ENCODE peak calls at places on chromosomes 16 and 17, in seven cellular contexts. Q, J, M, Z, V, G and Y are unnamed samples. For H3K4me1, the result is how much of the 10 kb centered on the place peaks cover.

GRCh38 chr17:7579001-7579838 is at the start of gene CD68:
- DNase-seq in Q (peak), J (peak), M (peak), Z (peak), V (peak), G (peak), Y (peak)

GRCh38 chr16:7513429-7513828 is 180.8 kb downstream of the RBFOX1 start:
- DNase-seq in Q (no peak), J (peak), M (no peak), Z (no peak), V (no peak), G (no peak), Y (no peak)

GRCh38 chr17:71759422-71760060 is 361.3 kb upstream of the SOX9 start:
- DNase-seq in Q (no peak), J (no peak), M (no peak), Z (no peak), V (no peak), G (no peak), Y (no peak)

GRCh38 chr17:46984892-46985291 is 5.8 kb upstream of the RPRML start:
- DNase-seq in Q (no peak), J (no peak), M (peak), Z (no peak), V (peak), G (peak), Y (no peak)

GRCh38 chr17:45722161-45722560 is 62.0 kb upstream of the CRHR1 start:
- DNase-seq in Q (peak), J (peak), M (no peak), Z (no peak), V (no peak), G (no peak), Y (no peak)

GRCh38 chr17:45291170-45291805 is 25.5 kb downstream of the MAP3K14 start:
- DNase-seq in Q (no peak), J (no peak), M (no peak), Z (no peak), V (no peak), G (no peak), Y (no peak)

GRCh38 chr17:64320613-64321553 is 57.8 kb upstream of the TEX2 start:
- DNase-seq in Q (peak), J (peak), M (peak), Z (no peak), V (peak), G (no peak), Y (peak)

GRCh38 chr17:43085489-43085888 is 39.7 kb downstream of the BRCA1 start:
- DNase-seq in Q (peak), J (peak), M (peak), Z (no peak), V (no peak), G (no peak), Y (no peak)

GRCh38 chr16:58284488-58284887 is 10.3 kb downstream of the PRSS54 start:
- DNase-seq in Q (no peak), J (no peak), M (no peak), Z (no peak), V (no peak), G (no peak), Y (no peak)

GRCh38 chr17:28727727-28728363 is 743 bp upstream of the NEK8 start:
- DNase-seq in Q (peak), J (peak), M (peak), Z (peak), V (peak), G (no peak), Y (peak)

GRCh38 chr16:60945225-60945624 is 1091.0 kb downstream of the CDH8 start:
- DNase-seq in Q (no peak), J (peak), M (no peak), Z (no peak), V (no peak), G (no peak), Y (no peak)

GRCh38 chr17:67504182-67504581 is 127.1 kb downstream of the PITPNC1 start:
- DNase-seq in Q (no peak), J (no peak), M (no peak), Z (no peak), V (no peak), G (no peak), Y (no peak)

GRCh38 chr16:67538666-67539101 is 10.1 kb downstream of the RIPOR1 start:
- DNase-seq in Q (peak), J (no peak), M (peak), Z (no peak), V (no peak), G (no peak), Y (no peak)

GRCh38 chr16:4115209-4115940 is 867 bp downstream of the ADCY9 start:
- DNase-seq in Q (peak), J (peak), M (peak), Z (peak), V (peak), G (peak), Y (peak)

GRCh38 chr17:49471769-49472168 is 23.3 kb upstream of the NGFR start:
- DNase-seq in Q (no peak), J (no peak), M (no peak), Z (no peak), V (no peak), G (no peak), Y (no peak)

GRCh38 chr17:27433521-27433920 is 22.7 kb upstream of the KSR1 start:
- DNase-seq in Q (no peak), J (no peak), M (no peak), Z (no peak), V (no peak), G (no peak), Y (no peak)

GRCh38 chr16:27239906-27240655 is 28.5 kb downstream of the NSMCE1 start:
- DNase-seq in Q (no peak), J (no peak), M (peak), Z (no peak), V (no peak), G (no peak), Y (no peak)

GRCh38 chr16:27238591-27238990 is 30.0 kb downstream of the NSMCE1 start:
- DNase-seq in Q (no peak), J (no peak), M (no peak), Z (no peak), V (no peak), G (no peak), Y (no peak)

GRCh38 chr16:27238016-27238587 is 30.5 kb downstream of the NSMCE1 start:
- DNase-seq in Q (no peak), J (no peak), M (peak), Z (no peak), V (no peak), G (no peak), Y (no peak)

GRCh38 chr16:27237229-27238015 is 31.1 kb downstream of the NSMCE1 start:
- DNase-seq in Q (peak), J (no peak), M (peak), Z (no peak), V (no peak), G (no peak), Y (peak)

GRCh38 chr16:27239026-27239425 is 29.5 kb downstream of the NSMCE1 start:
- DNase-seq in Q (no peak), J (no peak), M (no peak), Z (no peak), V (no peak), G (no peak), Y (no peak)
- H3K4me1 ChIP-seq in Q (under half), J (under half), M (half or more), Z (under half), V (under half), G (under half), Y (half or more)

GRCh38 chr16:85753559-85753958 is 2.7 kb upstream of the C16orf74 start:
- DNase-seq in Q (no peak), J (no peak), M (no peak), Z (no peak), V (peak), G (no peak), Y (no peak)

GRCh38 chr16:85753976-85754375 is 3.1 kb upstream of the C16orf74 start:
- DNase-seq in Q (no peak), J (no peak), M (no peak), Z (no peak), V (peak), G (no peak), Y (no peak)

GRCh38 chr16:85754403-85754802 is 3.5 kb upstream of the C16orf74 start:
- DNase-seq in Q (no peak), J (no peak), M (no peak), Z (no peak), V (no peak), G (no peak), Y (no peak)

GRCh38 chr16:85751665-85752501 is 987 bp upstream of the C16orf74 start:
- DNase-seq in Q (no peak), J (no peak), M (peak), Z (no peak), V (no peak), G (no peak), Y (no peak)

DNA sequence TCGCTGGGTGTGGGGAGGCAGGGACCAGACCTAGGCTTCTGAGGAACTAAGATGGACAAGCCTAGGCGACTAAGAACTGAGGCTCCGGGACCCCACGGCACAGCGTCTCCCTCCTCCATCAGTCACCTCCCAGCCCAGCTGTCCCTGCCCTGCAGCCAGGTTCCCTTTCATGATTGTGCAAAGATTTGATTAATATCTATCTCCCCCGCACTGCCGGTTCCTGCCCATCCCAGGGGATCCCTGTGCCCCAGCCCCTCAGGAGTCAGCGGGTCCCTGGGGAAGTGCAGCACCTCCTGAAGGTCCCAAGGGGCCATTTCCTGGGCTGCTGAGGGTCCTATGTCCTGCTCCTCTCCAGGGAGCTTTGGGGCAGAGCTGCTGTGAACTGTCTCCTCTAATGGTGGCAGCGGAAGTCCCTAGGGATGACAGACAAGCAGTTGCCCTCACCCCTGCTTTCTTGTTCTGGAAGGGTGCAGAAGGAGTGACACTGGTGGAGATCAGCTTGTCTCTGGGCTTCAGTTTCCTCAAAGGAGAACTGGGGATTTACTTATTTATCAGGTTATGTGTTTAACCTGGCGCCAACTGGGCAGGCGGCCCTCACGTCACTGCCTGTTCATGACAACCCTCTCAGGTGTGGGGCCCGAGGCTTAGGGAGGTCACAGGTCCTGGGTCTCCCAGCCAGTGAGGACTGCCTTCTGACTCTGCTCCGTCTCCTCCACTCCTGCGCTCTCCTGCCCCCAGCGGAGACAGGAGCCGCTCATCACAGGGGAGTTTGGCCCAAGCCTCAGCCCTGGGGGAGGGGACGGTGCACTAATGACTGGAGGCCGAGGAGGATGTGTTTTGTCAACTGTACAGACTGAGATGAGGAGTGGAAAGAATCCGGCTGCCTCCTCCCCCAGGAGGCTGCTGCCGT is 1.9 kb upstream of the C16orf74 start:
- DNase-seq in Q (peak), J (no peak), M (no peak), Z (peak), V (peak), G (no peak), Y (no peak)
- H3K4me1 ChIP-seq in Q (under half), J (under half), M (under half), Z (under half), V (half or more), G (under half), Y (under half)

GRCh38 chr17:79305376-79305775 is 230.8 kb downstream of the ENGASE start:
- DNase-seq in Q (no peak), J (no peak), M (no peak), Z (no peak), V (no peak), G (no peak), Y (no peak)
- H3K4me1 ChIP-seq in Q (under half), J (under half), M (under half), Z (under half), V (under half), G (under half), Y (under half)

GRCh38 chr16:48616571-48616970 is 6.6 kb upstream of the N4BP1 start:
- DNase-seq in Q (no peak), J (no peak), M (no peak), Z (no peak), V (no peak), G (no peak), Y (no peak)

GRCh38 chr16:48614759-48615158 is 4.8 kb upstream of the N4BP1 start:
- DNase-seq in Q (no peak), J (no peak), M (no peak), Z (no peak), V (no peak), G (no peak), Y (no peak)

GRCh38 chr16:48617711-48618148 is 7.8 kb upstream of the N4BP1 start:
- DNase-seq in Q (peak), J (no peak), M (peak), Z (peak), V (peak), G (no peak), Y (no peak)

GRCh38 chr16:48619547-48619946 is 9.6 kb upstream of the N4BP1 start:
- DNase-seq in Q (no peak), J (no peak), M (no peak), Z (no peak), V (no peak), G (no peak), Y (no peak)

DNA sequence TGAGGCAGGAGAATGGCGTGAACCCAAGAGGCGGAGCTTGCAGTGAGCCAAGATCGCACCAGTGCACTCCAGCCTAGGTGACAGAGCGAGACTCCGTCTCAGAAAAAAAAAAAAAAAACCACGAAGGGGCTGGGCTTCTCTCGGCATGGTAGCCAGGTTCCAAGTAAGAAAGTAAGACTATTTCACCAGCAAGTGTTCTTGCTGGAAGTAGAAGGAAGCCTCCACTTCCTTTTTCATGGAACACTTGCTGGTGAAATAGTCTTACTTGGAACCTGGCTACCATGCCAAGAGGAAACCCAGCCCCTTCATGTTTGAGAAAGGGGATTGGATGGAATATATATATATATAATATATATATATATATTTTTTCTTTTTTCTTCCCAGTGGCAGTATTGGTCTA is 7.1 kb upstream of the N4BP1 start:
- DNase-seq in Q (peak), J (no peak), M (no peak), Z (no peak), V (no peak), G (no peak), Y (no peak)
- H3K4me1 ChIP-seq in Q (under half), J (under half), M (under half), Z (under half), V (under half), G (under half), Y (under half)

GRCh38 chr17:39123627-39124026 is 27.8 kb downstream of the PLXDC1 start:
- DNase-seq in Q (no peak), J (no peak), M (no peak), Z (peak), V (no peak), G (no peak), Y (no peak)

GRCh38 chr17:39130205-39130604 is 21.2 kb downstream of the PLXDC1 start:
- DNase-seq in Q (no peak), J (no peak), M (no peak), Z (no peak), V (no peak), G (no peak), Y (no peak)

GRCh38 chr17:39122982-39123381 is 28.5 kb downstream of the PLXDC1 start:
- DNase-seq in Q (no peak), J (no peak), M (no peak), Z (no peak), V (no peak), G (no peak), Y (no peak)

DNA sequence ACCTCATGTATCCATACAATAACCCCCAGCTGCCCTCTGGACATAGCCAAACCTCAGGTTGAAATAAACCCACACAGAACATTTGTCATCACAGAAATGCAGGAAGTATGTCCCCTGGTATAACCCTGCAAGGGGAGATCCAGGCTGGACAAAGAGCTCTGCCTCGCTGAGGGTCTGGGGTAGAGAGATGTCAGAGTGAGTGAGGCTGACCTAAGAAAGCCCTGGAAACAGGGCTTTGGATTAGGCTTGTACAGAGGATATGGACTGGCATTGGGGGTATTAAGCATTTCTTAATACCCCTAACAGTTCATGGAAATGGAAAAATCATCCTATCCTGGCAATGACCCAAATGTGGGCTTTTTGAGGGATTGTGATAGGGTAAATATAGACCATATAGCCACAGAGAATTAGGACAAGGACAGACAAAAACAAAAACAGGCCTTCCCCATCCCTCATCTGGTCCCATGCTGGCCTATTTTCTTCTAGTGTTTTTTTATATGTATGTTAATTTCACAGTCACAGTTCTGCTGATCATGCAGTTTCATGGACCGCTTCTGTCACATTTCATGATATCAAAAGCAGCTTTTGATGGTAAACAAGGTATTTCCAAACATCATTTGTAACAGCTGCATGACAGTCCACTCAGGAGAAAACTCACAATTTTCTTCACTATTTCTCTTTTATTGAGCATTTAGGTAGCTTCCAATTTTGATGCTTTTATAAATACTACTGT is 26.1 kb downstream of the PLXDC1 start:
- DNase-seq in Q (no peak), J (no peak), M (no peak), Z (no peak), V (no peak), G (no peak), Y (no peak)
- H3K4me1 ChIP-seq in Q (under half), J (under half), M (under half), Z (under half), V (under half), G (under half), Y (under half)

DNA sequence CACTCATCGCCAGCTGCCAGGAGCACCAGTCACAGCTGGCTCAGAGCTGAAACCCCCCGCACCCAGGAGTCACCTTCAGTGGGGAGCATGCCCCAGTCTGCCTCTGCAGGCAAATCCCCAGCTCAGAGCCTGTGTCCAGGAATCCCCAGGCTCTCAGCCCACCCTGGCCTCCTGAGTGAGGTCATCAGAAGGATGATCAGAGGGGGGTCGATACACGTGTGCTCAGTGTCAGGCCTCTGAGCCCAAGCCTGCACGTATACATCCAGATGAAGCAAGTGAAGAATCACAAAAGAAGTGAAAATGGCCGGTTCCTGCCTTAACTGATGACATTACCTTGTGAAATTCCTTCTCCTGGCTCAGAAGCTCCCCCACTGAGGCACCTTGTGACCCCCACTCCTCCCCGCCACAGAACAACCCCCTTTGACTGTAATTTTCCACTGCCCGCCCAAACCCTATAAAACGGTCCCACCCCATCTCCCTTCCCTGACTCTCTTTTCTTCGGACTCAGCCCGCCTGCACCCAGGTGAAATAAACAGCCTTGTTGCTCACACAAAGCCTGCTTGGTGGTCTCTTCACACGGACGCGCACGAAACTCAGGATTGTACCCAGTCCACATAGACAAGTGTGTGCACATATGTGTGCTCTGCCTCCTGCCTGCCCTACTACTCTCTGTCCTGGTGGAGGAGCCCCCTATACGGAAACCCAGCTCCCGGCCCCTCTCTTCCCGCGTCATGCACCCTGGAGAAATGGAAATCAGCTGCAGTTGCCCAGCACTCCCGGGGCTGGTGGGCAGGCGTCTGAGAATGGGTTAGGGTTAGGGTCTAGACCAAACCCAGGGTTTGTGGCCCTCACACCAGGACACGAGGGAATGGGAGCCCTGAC is 2.2 kb upstream of the RHBDF1 start:
- DNase-seq in Q (no peak), J (no peak), M (no peak), Z (no peak), V (no peak), G (no peak), Y (no peak)
- H3K4me1 ChIP-seq in Q (under half), J (under half), M (under half), Z (half or more), V (half or more), G (under half), Y (under half)

GRCh38 chr16:89449726-89450335 is 40.5 kb downstream of the ANKRD11 start:
- DNase-seq in Q (no peak), J (no peak), M (peak), Z (no peak), V (no peak), G (no peak), Y (no peak)
- H3K4me1 ChIP-seq in Q (under half), J (half or more), M (under half), Z (half or more), V (half or more), G (under half), Y (half or more)